ENCODE peak calls at places on chromosome 16, in four cellular contexts. X is fibroblast of pulmonary artery, F is NCI-H774, O is A549. Z is an unnamed sample.

GRCh38 chr16:17529982-17530760 is 59.4 kb upstream of the XYLT1 start:
- DNase-seq in X (no peak), F (no peak), O (no peak), Z (no peak)

GRCh38 chr16:48318630-48319029 is 66.6 kb downstream of the SIAH1 start:
- DNase-seq in X (peak; percentile 74), F (no peak), O (no peak), Z (no peak)

GRCh38 chr16:54148974-54149373 is 137.6 kb downstream of the IRX3 start:
- DNase-seq in X (no peak), F (no peak), O (no peak), Z (no peak)

GRCh38 chr16:88035292-88035691 is 84.1 kb downstream of the BANP start:
- DNase-seq in X (no peak), F (no peak), O (no peak), Z (no peak)

GRCh38 chr16:71467810-71468209 is 5.8 kb upstream of the ZNF23 start:
- DNase-seq in X (peak; percentile 42), F (no peak), O (no peak), Z (no peak)

GRCh38 chr16:74743668-74744299 is 30.8 kb downstream of the FA2H start:
- DNase-seq in X (peak; percentile 35), F (no peak), O (peak; percentile 98), Z (peak; percentile 71)

GRCh38 chr16:6548507-6548906 is 784.1 kb upstream of the RBFOX1 start:
- DNase-seq in X (no peak), F (no peak), O (no peak), Z (no peak)

GRCh38 chr16:87425941-87426340 is 33.8 kb downstream of the MAP1LC3B start:
- DNase-seq in X (no peak), F (no peak), O (no peak), Z (no peak)

GRCh38 chr16:86856946-86857586 is 278.7 kb downstream of the FOXL1 start:
- DNase-seq in X (no peak), F (no peak), O (no peak), Z (no peak)